ENCODE peak calls at places on chromosomes 12 and 14, in nine cellular contexts. One of them, this sample, is unnamed.

GRCh38 chr14:104826197-104826857 is 25.4 kb downstream of the ZBTB42 start:
- DNase-seq in Caco-2: peak
- DNase-seq in heart left ventricle: peak
- DNase-seq in prostate gland: peak
- DNase-seq in right lobe of liver: peak
- DNase-seq in endodermal cell: peak
- DNase-seq in BE2C: peak
- DNase-seq in B cell: peak
- DNase-seq in transverse colon: peak
- DNase-seq in this sample: peak

GRCh38 chr12:52246720-52247621 is 13.9 kb downstream of the KRT7 start:
- DNase-seq in transverse colon: no peak
- DNase-seq in endodermal cell: peak
- DNase-seq in right lobe of liver: no peak
- DNase-seq in B cell: no peak
- DNase-seq in heart left ventricle: no peak
- DNase-seq in prostate gland: peak
- DNase-seq in BE2C: no peak
- DNase-seq in Caco-2: no peak
- DNase-seq in this sample: no peak

GRCh38 chr12:120759591-120760348 is 34.1 kb downstream of the ACADS start:
- DNase-seq in transverse colon: no peak
- DNase-seq in endodermal cell: no peak
- DNase-seq in B cell: no peak
- DNase-seq in Caco-2: no peak
- DNase-seq in BE2C: no peak
- DNase-seq in heart left ventricle: no peak
- DNase-seq in prostate gland: no peak
- DNase-seq in right lobe of liver: no peak
- DNase-seq in this sample: peak

GRCh38 chr14:85960781-85961180 is 430.8 kb downstream of the FLRT2 start:
- DNase-seq in transverse colon: no peak
- DNase-seq in right lobe of liver: no peak
- DNase-seq in BE2C: no peak
- DNase-seq in B cell: no peak
- DNase-seq in endodermal cell: no peak
- DNase-seq in heart left ventricle: no peak
- DNase-seq in prostate gland: no peak
- DNase-seq in Caco-2: no peak
- DNase-seq in this sample: peak

GRCh38 chr12:24088751-24089150 is 139.3 kb upstream of the SOX5 start:
- DNase-seq in Caco-2: no peak
- DNase-seq in prostate gland: no peak
- DNase-seq in transverse colon: no peak
- DNase-seq in right lobe of liver: no peak
- DNase-seq in endodermal cell: no peak
- DNase-seq in B cell: no peak
- DNase-seq in heart left ventricle: no peak
- DNase-seq in BE2C: no peak
- DNase-seq in this sample: no peak

GRCh38 chr14:92945959-92946846 is 23.3 kb downstream of the CHGA start:
- DNase-seq in transverse colon: peak
- DNase-seq in BE2C: peak
- DNase-seq in Caco-2: no peak
- DNase-seq in B cell: no peak
- DNase-seq in prostate gland: peak
- DNase-seq in heart left ventricle: peak
- DNase-seq in endodermal cell: no peak
- DNase-seq in right lobe of liver: peak
- DNase-seq in this sample: peak

GRCh38 chr12:21296751-21297406 is 37.8 kb downstream of the SLCO1A2 start:
- DNase-seq in B cell: no peak
- DNase-seq in transverse colon: no peak
- DNase-seq in endodermal cell: no peak
- DNase-seq in Caco-2: no peak
- DNase-seq in heart left ventricle: no peak
- DNase-seq in right lobe of liver: no peak
- DNase-seq in BE2C: no peak
- DNase-seq in prostate gland: no peak
- DNase-seq in this sample: no peak

GRCh38 chr14:60722163-60722835 is 1.9 kb downstream of the SIX4 start:
- DNase-seq in BE2C: peak
- DNase-seq in B cell: peak
- DNase-seq in Caco-2: peak
- DNase-seq in endodermal cell: peak
- DNase-seq in transverse colon: peak
- DNase-seq in prostate gland: peak
- DNase-seq in heart left ventricle: no peak
- DNase-seq in right lobe of liver: no peak
- DNase-seq in this sample: peak

GRCh38 chr12:117100251-117100650 is 1.0 kb upstream of the TESC start:
- DNase-seq in Caco-2: no peak
- DNase-seq in endodermal cell: peak
- DNase-seq in B cell: no peak
- DNase-seq in BE2C: no peak
- DNase-seq in prostate gland: no peak
- DNase-seq in right lobe of liver: no peak
- DNase-seq in transverse colon: no peak
- DNase-seq in heart left ventricle: no peak
- DNase-seq in this sample: peak

GRCh38 chr12:51270067-51270846 is at the start of gene SMAGP:
- DNase-seq in Caco-2: peak
- DNase-seq in prostate gland: peak
- DNase-seq in BE2C: peak
- DNase-seq in right lobe of liver: peak
- DNase-seq in B cell: peak
- DNase-seq in heart left ventricle: peak
- DNase-seq in transverse colon: peak
- DNase-seq in endodermal cell: peak
- DNase-seq in this sample: peak

GRCh38 chr14:93064411-93065271 is 51.1 kb downstream of the ITPK1 start:
- DNase-seq in right lobe of liver: no peak
- DNase-seq in BE2C: no peak
- DNase-seq in prostate gland: no peak
- DNase-seq in heart left ventricle: peak
- DNase-seq in endodermal cell: no peak
- DNase-seq in transverse colon: no peak
- DNase-seq in Caco-2: no peak
- DNase-seq in B cell: no peak
- DNase-seq in this sample: no peak

GRCh38 chr12:39587247-39587646 is 32.4 kb downstream of the ABCD2 start:
- DNase-seq in BE2C: peak
- DNase-seq in B cell: no peak
- DNase-seq in right lobe of liver: no peak
- DNase-seq in transverse colon: no peak
- DNase-seq in endodermal cell: no peak
- DNase-seq in Caco-2: no peak
- DNase-seq in heart left ventricle: no peak
- DNase-seq in prostate gland: no peak
- DNase-seq in this sample: no peak
- TF ChIP-seq CTCF in BE2C: peak
- TF ChIP-seq CTCF in B cell: peak
- TF ChIP-seq CTCF in right lobe of liver: peak
- TF ChIP-seq CTCF in transverse colon: no peak
- TF ChIP-seq CTCF in endodermal cell: peak
- TF ChIP-seq CTCF in Caco-2: no peak
- TF ChIP-seq CTCF in heart left ventricle: peak
- TF ChIP-seq CTCF in prostate gland: no peak
- TF ChIP-seq CTCF in this sample: no peak

GRCh38 chr14:67942311-67942710 is 122.7 kb downstream of the RAD51B start:
- DNase-seq in heart left ventricle: no peak
- DNase-seq in transverse colon: no peak
- DNase-seq in prostate gland: no peak
- DNase-seq in B cell: no peak
- DNase-seq in right lobe of liver: no peak
- DNase-seq in endodermal cell: no peak
- DNase-seq in Caco-2: no peak
- DNase-seq in BE2C: no peak
- DNase-seq in this sample: no peak

GRCh38 chr14:67940894-67941455 is 121.4 kb downstream of the RAD51B start:
- DNase-seq in transverse colon: no peak
- DNase-seq in right lobe of liver: no peak
- DNase-seq in prostate gland: peak
- DNase-seq in B cell: no peak
- DNase-seq in endodermal cell: no peak
- DNase-seq in Caco-2: no peak
- DNase-seq in heart left ventricle: no peak
- DNase-seq in BE2C: no peak
- DNase-seq in this sample: no peak

GRCh38 chr14:67940476-67940875 is 120.9 kb downstream of the RAD51B start:
- DNase-seq in prostate gland: peak
- DNase-seq in endodermal cell: no peak
- DNase-seq in BE2C: no peak
- DNase-seq in transverse colon: no peak
- DNase-seq in right lobe of liver: no peak
- DNase-seq in Caco-2: no peak
- DNase-seq in B cell: no peak
- DNase-seq in heart left ventricle: no peak
- DNase-seq in this sample: no peak

GRCh38 chr14:67943947-67944346 is 124.4 kb downstream of the RAD51B start:
- DNase-seq in B cell: peak
- DNase-seq in transverse colon: peak
- DNase-seq in right lobe of liver: peak
- DNase-seq in prostate gland: peak
- DNase-seq in Caco-2: peak
- DNase-seq in endodermal cell: peak
- DNase-seq in heart left ventricle: peak
- DNase-seq in BE2C: peak
- DNase-seq in this sample: peak

DNA sequence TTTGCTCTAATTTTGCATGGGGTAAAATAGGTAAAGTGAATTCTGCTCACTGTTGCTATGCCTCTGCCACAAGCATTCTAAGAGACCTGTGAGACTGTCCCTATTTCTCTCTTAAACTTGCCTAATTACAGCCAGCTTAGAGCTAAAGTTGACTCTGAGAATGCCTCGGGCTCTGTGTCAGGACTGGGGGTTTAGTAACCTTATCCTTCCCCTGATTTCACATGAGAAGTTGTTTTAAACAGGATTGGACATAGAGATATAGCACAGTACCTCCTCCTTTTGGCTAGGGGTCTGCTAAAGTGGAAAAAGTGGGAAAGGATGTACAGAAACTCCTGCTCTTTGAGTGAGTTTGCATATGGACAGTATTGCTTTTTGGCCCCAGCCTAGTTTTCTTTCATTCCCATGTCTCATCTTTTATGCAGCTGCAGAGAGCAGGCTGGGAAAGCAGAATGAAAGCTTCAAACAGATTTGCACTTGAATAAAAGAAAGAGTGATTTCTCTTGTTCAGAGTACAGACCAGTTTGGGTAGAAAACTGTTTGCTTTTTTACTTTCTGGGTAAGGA is 122.0 kb downstream of the RAD51B start:
- DNase-seq in Caco-2: no peak
- DNase-seq in B cell: no peak
- DNase-seq in right lobe of liver: no peak
- DNase-seq in prostate gland: no peak
- DNase-seq in BE2C: no peak
- DNase-seq in transverse colon: no peak
- DNase-seq in endodermal cell: no peak
- DNase-seq in heart left ventricle: no peak
- DNase-seq in this sample: no peak
- TF ChIP-seq CTCF in Caco-2: no peak
- TF ChIP-seq CTCF in B cell: no peak
- TF ChIP-seq CTCF in right lobe of liver: no peak
- TF ChIP-seq CTCF in prostate gland: no peak
- TF ChIP-seq CTCF in BE2C: no peak
- TF ChIP-seq CTCF in transverse colon: no peak
- TF ChIP-seq CTCF in endodermal cell: no peak
- TF ChIP-seq CTCF in heart left ventricle: no peak
- TF ChIP-seq CTCF in this sample: no peak

GRCh38 chr12:6643569-6644256 is 3.5 kb downstream of the ACRBP start:
- DNase-seq in BE2C: no peak
- DNase-seq in endodermal cell: no peak
- DNase-seq in heart left ventricle: no peak
- DNase-seq in prostate gland: no peak
- DNase-seq in transverse colon: no peak
- DNase-seq in Caco-2: no peak
- DNase-seq in right lobe of liver: no peak
- DNase-seq in B cell: no peak
- DNase-seq in this sample: no peak

GRCh38 chr12:6644257-6644596 is 3.0 kb downstream of the ACRBP start:
- DNase-seq in heart left ventricle: no peak
- DNase-seq in prostate gland: no peak
- DNase-seq in transverse colon: no peak
- DNase-seq in BE2C: no peak
- DNase-seq in B cell: peak
- DNase-seq in endodermal cell: peak
- DNase-seq in Caco-2: no peak
- DNase-seq in right lobe of liver: no peak
- DNase-seq in this sample: no peak

GRCh38 chr12:6646276-6647082 is 753 bp downstream of the ACRBP start:
- DNase-seq in right lobe of liver: no peak
- DNase-seq in BE2C: no peak
- DNase-seq in heart left ventricle: no peak
- DNase-seq in prostate gland: no peak
- DNase-seq in B cell: no peak
- DNase-seq in transverse colon: no peak
- DNase-seq in Caco-2: no peak
- DNase-seq in endodermal cell: peak
- DNase-seq in this sample: no peak

GRCh38 chr12:6647083-6647604 is at the start of gene ACRBP:
- DNase-seq in endodermal cell: peak
- DNase-seq in B cell: peak
- DNase-seq in right lobe of liver: peak
- DNase-seq in prostate gland: peak
- DNase-seq in transverse colon: peak
- DNase-seq in heart left ventricle: peak
- DNase-seq in BE2C: peak
- DNase-seq in Caco-2: peak
- DNase-seq in this sample: peak

DNA sequence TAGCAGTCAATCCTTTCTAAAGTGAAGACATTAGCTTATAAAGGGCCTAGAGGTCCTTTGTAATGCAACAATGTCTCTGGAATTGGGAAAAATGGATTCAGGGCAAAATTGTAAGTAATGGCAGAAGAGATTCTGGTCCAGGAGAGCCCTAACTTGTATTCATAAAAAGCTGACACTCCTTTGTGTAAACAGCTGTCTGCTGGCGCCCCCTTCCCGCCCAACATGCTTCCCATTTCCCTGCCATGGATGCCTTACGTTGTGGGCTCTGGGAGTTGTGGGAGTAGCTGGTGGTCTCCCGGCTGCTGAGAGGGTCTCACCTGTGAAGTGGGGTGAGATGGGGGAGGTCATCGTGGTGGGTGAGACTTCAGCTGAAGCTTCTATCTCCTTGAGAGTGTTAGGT is 2.3 kb downstream of the ACRBP start:
- DNase-seq in heart left ventricle: no peak
- DNase-seq in transverse colon: peak
- DNase-seq in Caco-2: no peak
- DNase-seq in prostate gland: no peak
- DNase-seq in right lobe of liver: no peak
- DNase-seq in BE2C: no peak
- DNase-seq in endodermal cell: peak
- DNase-seq in B cell: no peak
- DNase-seq in this sample: no peak
- TF ChIP-seq CTCF in heart left ventricle: no peak
- TF ChIP-seq CTCF in transverse colon: no peak
- TF ChIP-seq CTCF in Caco-2: no peak
- TF ChIP-seq CTCF in prostate gland: no peak
- TF ChIP-seq CTCF in right lobe of liver: no peak
- TF ChIP-seq CTCF in BE2C: no peak
- TF ChIP-seq CTCF in endodermal cell: peak
- TF ChIP-seq CTCF in B cell: no peak
- TF ChIP-seq CTCF in this sample: no peak

GRCh38 chr12:113276946-113277500 is 55.8 kb downstream of the TPCN1 start:
- DNase-seq in right lobe of liver: no peak
- DNase-seq in endodermal cell: no peak
- DNase-seq in Caco-2: no peak
- DNase-seq in heart left ventricle: no peak
- DNase-seq in transverse colon: no peak
- DNase-seq in prostate gland: no peak
- DNase-seq in B cell: peak
- DNase-seq in BE2C: no peak
- DNase-seq in this sample: no peak
- TF ChIP-seq CTCF in right lobe of liver: no peak
- TF ChIP-seq CTCF in endodermal cell: no peak
- TF ChIP-seq CTCF in Caco-2: no peak
- TF ChIP-seq CTCF in heart left ventricle: no peak
- TF ChIP-seq CTCF in transverse colon: no peak
- TF ChIP-seq CTCF in prostate gland: no peak
- TF ChIP-seq CTCF in B cell: no peak
- TF ChIP-seq CTCF in BE2C: no peak
- TF ChIP-seq CTCF in this sample: no peak